ENCODE peak calls at places on chromosomes 5 and 9, in four cellular contexts. Q is RWPE1; W is stimulated activated CD4-positive, alpha-beta T cell treated with anti-CD3 and anti-CD28 coated beads, Interleukin-1b, Interleukin-23, amount 100 ng/mL, for 4 hours; L is Calu3. V is an unnamed sample.

GRCh38 chr9:116549786-116550660 is 137.1 kb upstream of the TRIM32 start:
- DNase-seq in W (no peak), L (no peak), Q (no peak), V (no peak)

GRCh38 chr5:59354811-59355210 is 538.7 kb downstream of the PDE4D start:
- DNase-seq in L (no peak), W (no peak), Q (no peak), V (no peak)

GRCh38 chr5:159056201-159056600 is 43.5 kb downstream of the EBF1 start:
- DNase-seq in W (no peak), L (no peak), Q (no peak), V (no peak)

GRCh38 chr5:149796836-149797235 is 66.7 kb downstream of the PPARGC1B start:
- DNase-seq in W (no peak), L (no peak), Q (no peak), V (no peak)

GRCh38 chr9:8412327-8412726 is 612.7 kb upstream of the DMAC1 start:
- DNase-seq in L (no peak), Q (no peak), W (no peak), V (no peak)

GRCh38 chr5:120717381-120717780 is 253.3 kb downstream of the PRR16 start:
- DNase-seq in L (no peak), Q (no peak), W (no peak), V (no peak)

GRCh38 chr5:143837306-143837848 is 25.4 kb downstream of the HMHB1 start:
- DNase-seq in L (no peak), W (no peak), Q (no peak), V (no peak)

GRCh38 chr5:24547127-24547526 is 97.7 kb downstream of the CDH10 start:
- DNase-seq in L (no peak), Q (no peak), W (no peak), V (no peak)

GRCh38 chr9:107248714-107249113 is 34.4 kb upstream of the RAD23B start:
- DNase-seq in Q (no peak), L (no peak), W (no peak), V (no peak)

GRCh38 chr9:91036826-91037510 is 235.3 kb downstream of the SYK start:
- DNase-seq in L (peak), W (peak), Q (peak), V (peak)

GRCh38 chr5:96655506-96655905 is 6.7 kb upstream of the CAST start:
- DNase-seq in W (no peak), Q (no peak), L (no peak), V (no peak)